ENCODE peak calls at places on chromosomes 13 and 19, in eight cellular contexts. L is AG09309, B is dermis microvascular lymphatic vessel endothelial cell, O is T-helper 1 cell, U is thoracic aorta, Z is GM03348, J is ACHN, X is uterus. S is an unnamed sample.

GRCh38 chr19:17246681-17247425 is 1.1 kb upstream of the NR2F6 start:
- DNase-seq in L (no peak), B (no peak), O (no peak), U (no peak), Z (peak), J (peak), X (peak), S (no peak)

GRCh38 chr19:10421981-10422461 is 1.7 kb downstream of the PDE4A start:
- DNase-seq in L (no peak), B (no peak), O (no peak), U (no peak), Z (peak), J (no peak), X (no peak), S (no peak)

GRCh38 chr13:104650426-104650825 is 1584.2 kb upstream of the SLC10A2 start:
- DNase-seq in L (no peak), B (no peak), O (no peak), U (no peak), Z (no peak), J (no peak), X (no peak), S (no peak)

GRCh38 chr13:47837906-47838305 is 163.2 kb downstream of the SUCLA2 start:
- DNase-seq in L (no peak), B (no peak), O (no peak), U (no peak), Z (no peak), J (no peak), X (no peak), S (no peak)

GRCh38 chr13:110471833-110472162 is 89.7 kb downstream of the RAB20 start:
- DNase-seq in L (no peak), B (peak), O (peak), U (no peak), Z (no peak), J (peak), X (no peak), S (no peak)

GRCh38 chr19:47093254-47093653 is 20.3 kb downstream of the ZC3H4 start:
- DNase-seq in L (no peak), B (no peak), O (peak), U (no peak), Z (no peak), J (no peak), X (no peak), S (no peak)

GRCh38 chr13:98821372-98822237 is 69.1 kb upstream of the SLC15A1 start:
- DNase-seq in L (no peak), B (peak), O (no peak), U (no peak), Z (peak), J (peak), X (peak), S (no peak)

GRCh38 chr19:19366691-19367396 is 38.6 kb upstream of the GATAD2A start:
- DNase-seq in L (no peak), B (peak), O (peak), U (no peak), Z (peak), J (peak), X (peak), S (no peak)

GRCh38 chr19:51749979-51750378 is 1.7 kb downstream of the FPR1 start:
- DNase-seq in L (peak), B (no peak), O (no peak), U (no peak), Z (peak), J (peak), X (no peak), S (no peak)

GRCh38 chr19:48635263-48635965 is 1.8 kb downstream of the DBP start:
- DNase-seq in L (no peak), B (peak), O (peak), U (no peak), Z (peak), J (peak), X (peak), S (no peak)

GRCh38 chr13:38398810-38399493 is 49.3 kb downstream of the UFM1 start:
- DNase-seq in L (peak), B (no peak), O (no peak), U (no peak), Z (peak), J (no peak), X (no peak), S (no peak)

GRCh38 chr13:70844391-70845108 is 736.3 kb upstream of the KLHL1 start:
- DNase-seq in L (no peak), B (no peak), O (no peak), U (no peak), Z (no peak), J (no peak), X (no peak), S (no peak)

GRCh38 chr13:45678282-45678681 is 23.8 kb upstream of the CBY2 start:
- DNase-seq in L (no peak), B (no peak), O (no peak), U (no peak), Z (no peak), J (no peak), X (no peak), S (no peak)

GRCh38 chr19:55118401-55118991 is 1.1 kb upstream of the PPP1R12C start:
- DNase-seq in L (no peak), B (no peak), O (peak), U (no peak), Z (peak), J (no peak), X (peak), S (no peak)

GRCh38 chr13:40622761-40623160 is 43.7 kb downstream of the FOXO1 start:
- DNase-seq in L (no peak), B (no peak), O (no peak), U (no peak), Z (no peak), J (no peak), X (no peak), S (no peak)

GRCh38 chr13:110524484-110525254 is 36.9 kb downstream of the RAB20 start:
- DNase-seq in L (no peak), B (no peak), O (peak), U (no peak), Z (no peak), J (no peak), X (no peak), S (no peak)

GRCh38 chr19:39307233-39307821 is 11.1 kb downstream of the IFNL1 start:
- DNase-seq in L (no peak), B (no peak), O (no peak), U (no peak), Z (peak), J (peak), X (no peak), S (no peak)

GRCh38 chr19:39997595-39998216 is 846 bp downstream of the ZNF546 start:
- DNase-seq in L (no peak), B (peak), O (peak), U (no peak), Z (peak), J (no peak), X (no peak), S (no peak)

GRCh38 chr13:75305057-75305456 is 176.9 kb downstream of the TBC1D4 start:
- DNase-seq in L (no peak), B (no peak), O (no peak), U (no peak), Z (no peak), J (no peak), X (no peak), S (no peak)

GRCh38 chr13:49220035-49220855 is at the start of gene MLNR:
- DNase-seq in L (no peak), B (peak), O (peak), U (no peak), Z (peak), J (peak), X (no peak), S (no peak)

GRCh38 chr19:55362174-55362989 is 678 bp downstream of the GARIN5B start:
- DNase-seq in L (no peak), B (no peak), O (no peak), U (no peak), Z (no peak), J (no peak), X (no peak), S (no peak)

GRCh38 chr13:99990045-99990977 is 8.7 kb downstream of the ZIC2 start:
- DNase-seq in L (no peak), B (no peak), O (no peak), U (no peak), Z (no peak), J (no peak), X (no peak), S (no peak)

GRCh38 chr19:54969647-54970046 is 3.5 kb downstream of the NLRP2 start:
- DNase-seq in L (no peak), B (no peak), O (no peak), U (no peak), Z (no peak), J (no peak), X (no peak), S (no peak)

GRCh38 chr13:45370922-45371406 is 30.0 kb upstream of the TPT1 start:
- DNase-seq in L (peak), B (peak), O (peak), U (peak), Z (peak), J (peak), X (peak), S (no peak)

GRCh38 chr19:35845215-35846037 is 6.9 kb downstream of the NPHS1 start:
- DNase-seq in L (no peak), B (no peak), O (no peak), U (no peak), Z (peak), J (peak), X (no peak), S (no peak)

GRCh38 chr19:16920816-16921529 is 32.2 kb downstream of the F2RL3 start:
- DNase-seq in L (peak), B (no peak), O (no peak), U (no peak), Z (peak), J (peak), X (no peak), S (no peak)

GRCh38 chr13:111372651-111373425 is 52.4 kb downstream of the TEX29 start:
- DNase-seq in L (no peak), B (no peak), O (no peak), U (no peak), Z (peak), J (no peak), X (no peak), S (no peak)

GRCh38 chr13:50481936-50482335 is 361.6 kb downstream of the DLEU7 start:
- DNase-seq in L (no peak), B (no peak), O (no peak), U (no peak), Z (no peak), J (no peak), X (no peak), S (no peak)

GRCh38 chr19:383922-384800 is 24.8 kb downstream of the C2CD4C start:
- DNase-seq in L (no peak), B (peak), O (no peak), U (no peak), Z (no peak), J (no peak), X (no peak), S (no peak)

GRCh38 chr13:47829684-47830083 is 171.4 kb downstream of the SUCLA2 start:
- DNase-seq in L (no peak), B (no peak), O (no peak), U (no peak), Z (peak), J (no peak), X (no peak), S (no peak)

GRCh38 chr13:109720758-109721184 is 65.6 kb downstream of the IRS2 start:
- DNase-seq in L (no peak), B (no peak), O (no peak), U (no peak), Z (no peak), J (no peak), X (no peak), S (no peak)

GRCh38 chr13:85825454-85825853 is 26.2 kb upstream of the SLITRK6 start:
- DNase-seq in L (no peak), B (no peak), O (no peak), U (no peak), Z (no peak), J (no peak), X (no peak), S (no peak)

GRCh38 chr19:1855828-1856255 is 7.5 kb downstream of the KLF16 start:
- DNase-seq in L (no peak), B (no peak), O (peak), U (no peak), Z (no peak), J (no peak), X (no peak), S (no peak)

GRCh38 chr13:48493851-48494250 is 39.0 kb downstream of the RCBTB2 start:
- DNase-seq in L (peak), B (peak), O (no peak), U (no peak), Z (no peak), J (no peak), X (no peak), S (no peak)